ENCODE peak calls at places on chromosomes 13 and 19, in six cellular contexts. B, J, D, H, I and W are unnamed samples.

GRCh38 chr13:20366056-20366455 is 133.9 kb upstream of the GJB6 start:
- DNase-seq in B (no peak), J (no peak), D (no peak), H (no peak), I (no peak), W (no peak)

GRCh38 chr13:28611654-28612131 is 47.2 kb upstream of the POMP start:
- DNase-seq in B (no peak), J (no peak), D (no peak), H (no peak), I (no peak), W (peak)

GRCh38 chr13:109712187-109712601 is 74.2 kb downstream of the IRS2 start:
- DNase-seq in B (no peak), J (no peak), D (no peak), H (no peak), I (no peak), W (no peak)

GRCh38 chr19:2719910-2720776 is 1.0 kb downstream of the DIRAS1 start:
- DNase-seq in B (no peak), J (no peak), D (no peak), H (no peak), I (no peak), W (no peak)

GRCh38 chr13:98482476-98483444 is 94.1 kb downstream of the STK24 start:
- DNase-seq in B (no peak), J (no peak), D (peak), H (peak), I (peak), W (no peak)

GRCh38 chr19:41064974-41065569 is 23.2 kb upstream of the CYP2A13 start:
- DNase-seq in B (no peak), J (no peak), D (peak), H (peak), I (no peak), W (no peak)

GRCh38 chr13:111319998-111320911 is at the start of gene TEX29:
- DNase-seq in B (no peak), J (no peak), D (no peak), H (no peak), I (no peak), W (no peak)

GRCh38 chr19:55196803-55197202 is 12.5 kb downstream of the PTPRH start:
- DNase-seq in B (no peak), J (no peak), D (no peak), H (no peak), I (no peak), W (no peak)

GRCh38 chr19:13103961-13104847 is 1.5 kb upstream of the LYL1 start:
- DNase-seq in B (peak), J (no peak), D (no peak), H (peak), I (no peak), W (peak)

GRCh38 chr13:102771298-102772041 is 2.1 kb downstream of the TEX30 start:
- DNase-seq in B (no peak), J (no peak), D (no peak), H (no peak), I (no peak), W (no peak)

GRCh38 chr19:33273065-33273736 is 29.1 kb downstream of the CEBPA start:
- DNase-seq in B (no peak), J (no peak), D (no peak), H (no peak), I (no peak), W (no peak)

GRCh38 chr19:53290758-53291549 is 23.4 kb upstream of the VN1R4 start:
- DNase-seq in B (no peak), J (no peak), D (no peak), H (no peak), I (no peak), W (no peak)

GRCh38 chr13:39567569-39567968 is 35.4 kb downstream of the LHFPL6 start:
- DNase-seq in B (no peak), J (no peak), D (no peak), H (no peak), I (no peak), W (no peak)

GRCh38 chr13:93505104-93505952 is 278.7 kb downstream of the GPC6 start:
- DNase-seq in B (no peak), J (no peak), D (no peak), H (peak), I (no peak), W (no peak)

GRCh38 chr13:109288151-109288709 is 498.2 kb downstream of the IRS2 start:
- DNase-seq in B (no peak), J (no peak), D (no peak), H (no peak), I (no peak), W (no peak)

GRCh38 chr19:53958168-53958571 is 4.6 kb upstream of the CACNG8 start:
- DNase-seq in B (no peak), J (no peak), D (no peak), H (peak), I (no peak), W (no peak)

GRCh38 chr19:42412223-42412622 is 15.0 kb downstream of the LIPE start:
- DNase-seq in B (no peak), J (no peak), D (peak), H (no peak), I (peak), W (no peak)

GRCh38 chr19:55369651-55370304 is 485 bp downstream of the IL11 start:
- DNase-seq in B (no peak), J (no peak), D (no peak), H (peak), I (peak), W (peak)

GRCh38 chr19:6687117-6687516 is 17.2 kb upstream of the TNFSF14 start:
- DNase-seq in B (no peak), J (no peak), D (no peak), H (no peak), I (no peak), W (no peak)

GRCh38 chr13:50303963-50304721 is 288.9 kb downstream of the KCNRG start:
- DNase-seq in B (no peak), J (no peak), D (no peak), H (no peak), I (no peak), W (no peak)

GRCh38 chr13:36718146-36718545 is 44.3 kb downstream of the SERTM1 start:
- DNase-seq in B (no peak), J (no peak), D (no peak), H (no peak), I (no peak), W (no peak)

GRCh38 chr13:76939215-76939614 is 9.1 kb upstream of the ACOD1 start:
- DNase-seq in B (no peak), J (no peak), D (no peak), H (no peak), I (no peak), W (no peak)

GRCh38 chr19:47023448-47023794 is 3.8 kb downstream of the NPAS1 start:
- DNase-seq in B (no peak), J (no peak), D (no peak), H (no peak), I (no peak), W (no peak)

GRCh38 chr19:38281820-38282566 is 17.6 kb downstream of the SPINT2 start:
- DNase-seq in B (no peak), J (no peak), D (no peak), H (no peak), I (no peak), W (no peak)